ENCODE peak calls at places on chromosomes 6 and 20, in six cellular contexts. One of them, this sample, is unnamed.

GRCh38 chr6:149380523-149380922 is 19.5 kb upstream of the SUMO4 start:
- DNase-seq in endodermal cell: no peak
- DNase-seq in adrenal gland: no peak
- DNase-seq in cardiac muscle cell: no peak
- DNase-seq in psoas muscle: no peak
- DNase-seq in heart right ventricle: no peak
- DNase-seq in this sample: no peak

GRCh38 chr6:146857180-146857959 is 258.6 kb downstream of the ADGB start:
- DNase-seq in cardiac muscle cell: peak; percentile 83
- DNase-seq in heart right ventricle: peak; percentile 75
- DNase-seq in adrenal gland: peak; percentile 90
- DNase-seq in endodermal cell: peak; percentile 93
- DNase-seq in psoas muscle: peak; percentile 92
- DNase-seq in this sample: peak; percentile 71

GRCh38 chr6:145669627-145670034 is 65.7 kb downstream of the EPM2A start:
- DNase-seq in psoas muscle: no peak
- DNase-seq in adrenal gland: no peak
- DNase-seq in cardiac muscle cell: no peak
- DNase-seq in heart right ventricle: no peak
- DNase-seq in endodermal cell: no peak
- DNase-seq in this sample: no peak

GRCh38 chr20:59004763-59005522 is 2.1 kb downstream of the CTSZ start:
- DNase-seq in cardiac muscle cell: no peak
- DNase-seq in psoas muscle: peak; percentile 73
- DNase-seq in adrenal gland: peak; percentile 73
- DNase-seq in endodermal cell: peak; percentile 29
- DNase-seq in heart right ventricle: peak; percentile 58
- DNase-seq in this sample: no peak

GRCh38 chr6:131136021-131136847 is 967 bp downstream of the AKAP7 start:
- DNase-seq in adrenal gland: peak; percentile 45
- DNase-seq in psoas muscle: no peak
- DNase-seq in heart right ventricle: peak; percentile 26
- DNase-seq in cardiac muscle cell: no peak
- DNase-seq in endodermal cell: peak; percentile 45
- DNase-seq in this sample: no peak

GRCh38 chr6:36722879-36723278 is 25.3 kb downstream of the RAB44 start:
- DNase-seq in psoas muscle: peak; percentile 23
- DNase-seq in cardiac muscle cell: no peak
- DNase-seq in endodermal cell: no peak
- DNase-seq in heart right ventricle: no peak
- DNase-seq in adrenal gland: no peak
- DNase-seq in this sample: no peak

GRCh38 chr6:9405369-9405768 is 970.0 kb upstream of the SLC35B3 start:
- DNase-seq in heart right ventricle: no peak
- DNase-seq in adrenal gland: no peak
- DNase-seq in cardiac muscle cell: no peak
- DNase-seq in endodermal cell: no peak
- DNase-seq in psoas muscle: no peak
- DNase-seq in this sample: no peak

GRCh38 chr6:105804436-105804835 is 281.7 kb upstream of the PRDM1 start:
- DNase-seq in heart right ventricle: no peak
- DNase-seq in adrenal gland: no peak
- DNase-seq in psoas muscle: no peak
- DNase-seq in endodermal cell: no peak
- DNase-seq in cardiac muscle cell: no peak
- DNase-seq in this sample: no peak

GRCh38 chr6:151036869-151037680 is 171.6 kb downstream of the MTHFD1L start:
- DNase-seq in psoas muscle: no peak
- DNase-seq in endodermal cell: no peak
- DNase-seq in cardiac muscle cell: no peak
- DNase-seq in heart right ventricle: no peak
- DNase-seq in adrenal gland: no peak
- DNase-seq in this sample: no peak

GRCh38 chr20:58344741-58345140 is 35.2 kb downstream of the RAB22A start:
- DNase-seq in heart right ventricle: no peak
- DNase-seq in adrenal gland: no peak
- DNase-seq in cardiac muscle cell: no peak
- DNase-seq in endodermal cell: no peak
- DNase-seq in psoas muscle: no peak
- DNase-seq in this sample: no peak

GRCh38 chr6:6581014-6581413 is 7.5 kb upstream of the LY86 start:
- DNase-seq in adrenal gland: no peak
- DNase-seq in cardiac muscle cell: no peak
- DNase-seq in endodermal cell: no peak
- DNase-seq in heart right ventricle: no peak
- DNase-seq in psoas muscle: no peak
- DNase-seq in this sample: no peak

GRCh38 chr6:139433647-139434419 is 59.4 kb upstream of the CITED2 start:
- DNase-seq in psoas muscle: no peak
- DNase-seq in cardiac muscle cell: no peak
- DNase-seq in adrenal gland: no peak
- DNase-seq in heart right ventricle: no peak
- DNase-seq in endodermal cell: no peak
- DNase-seq in this sample: no peak

GRCh38 chr6:11161031-11161966 is 49.8 kb upstream of the ERVFRD-1 start:
- DNase-seq in adrenal gland: no peak
- DNase-seq in heart right ventricle: no peak
- DNase-seq in cardiac muscle cell: no peak
- DNase-seq in endodermal cell: no peak
- DNase-seq in psoas muscle: no peak
- DNase-seq in this sample: no peak

GRCh38 chr6:56716229-56716628 is 73.5 kb upstream of the DST start:
- DNase-seq in psoas muscle: no peak
- DNase-seq in adrenal gland: no peak
- DNase-seq in endodermal cell: no peak
- DNase-seq in cardiac muscle cell: no peak
- DNase-seq in heart right ventricle: no peak
- DNase-seq in this sample: no peak

GRCh38 chr6:84773431-84774173 is 9.2 kb upstream of the TBX18 start:
- DNase-seq in psoas muscle: peak; percentile 60
- DNase-seq in heart right ventricle: peak; percentile 13
- DNase-seq in cardiac muscle cell: peak; percentile 52
- DNase-seq in adrenal gland: no peak
- DNase-seq in endodermal cell: peak; percentile 83
- DNase-seq in this sample: no peak

GRCh38 chr6:122631571-122632249 is 21.5 kb downstream of the PKIB start:
- DNase-seq in psoas muscle: no peak
- DNase-seq in adrenal gland: no peak
- DNase-seq in heart right ventricle: no peak
- DNase-seq in endodermal cell: no peak
- DNase-seq in cardiac muscle cell: no peak
- DNase-seq in this sample: no peak

GRCh38 chr6:24140572-24140971 is 14.6 kb downstream of the NRSN1 start:
- DNase-seq in adrenal gland: no peak
- DNase-seq in cardiac muscle cell: no peak
- DNase-seq in endodermal cell: no peak
- DNase-seq in heart right ventricle: peak; percentile 41
- DNase-seq in psoas muscle: peak; percentile 83
- DNase-seq in this sample: no peak

GRCh38 chr6:160356074-160356754 is 8.0 kb downstream of the SLC22A3 start:
- DNase-seq in endodermal cell: no peak
- DNase-seq in heart right ventricle: no peak
- DNase-seq in cardiac muscle cell: no peak
- DNase-seq in adrenal gland: no peak
- DNase-seq in psoas muscle: no peak
- DNase-seq in this sample: no peak

GRCh38 chr6:14286144-14286543 is 168.6 kb downstream of the CD83 start:
- DNase-seq in endodermal cell: peak; percentile 57
- DNase-seq in heart right ventricle: peak; percentile 34
- DNase-seq in cardiac muscle cell: no peak
- DNase-seq in psoas muscle: no peak
- DNase-seq in adrenal gland: peak; percentile 53
- DNase-seq in this sample: no peak

GRCh38 chr20:41574802-41575389 is 43.3 kb downstream of the CHD6 start:
- DNase-seq in heart right ventricle: no peak
- DNase-seq in adrenal gland: no peak
- DNase-seq in psoas muscle: no peak
- DNase-seq in cardiac muscle cell: no peak
- DNase-seq in endodermal cell: no peak
- DNase-seq in this sample: no peak

GRCh38 chr6:7169296-7169721 is 61.5 kb downstream of the RREB1 start:
- DNase-seq in psoas muscle: peak; percentile 87
- DNase-seq in endodermal cell: no peak
- DNase-seq in heart right ventricle: peak; percentile 63
- DNase-seq in adrenal gland: peak; percentile 67
- DNase-seq in cardiac muscle cell: no peak
- DNase-seq in this sample: no peak

GRCh38 chr20:8190043-8190880 is 58.2 kb downstream of the PLCB1 start:
- DNase-seq in psoas muscle: no peak
- DNase-seq in endodermal cell: no peak
- DNase-seq in heart right ventricle: no peak
- DNase-seq in adrenal gland: peak; percentile 17
- DNase-seq in cardiac muscle cell: no peak
- DNase-seq in this sample: no peak

GRCh38 chr20:32589256-32589655 is 4.1 kb upstream of the NOL4L start:
- DNase-seq in cardiac muscle cell: no peak
- DNase-seq in heart right ventricle: no peak
- DNase-seq in psoas muscle: no peak
- DNase-seq in adrenal gland: no peak
- DNase-seq in endodermal cell: no peak
- DNase-seq in this sample: no peak

GRCh38 chr20:49976542-49976941 is 6.2 kb upstream of the SNAI1 start:
- DNase-seq in cardiac muscle cell: no peak
- DNase-seq in psoas muscle: no peak
- DNase-seq in heart right ventricle: no peak
- DNase-seq in adrenal gland: no peak
- DNase-seq in endodermal cell: no peak
- DNase-seq in this sample: no peak

DNA sequence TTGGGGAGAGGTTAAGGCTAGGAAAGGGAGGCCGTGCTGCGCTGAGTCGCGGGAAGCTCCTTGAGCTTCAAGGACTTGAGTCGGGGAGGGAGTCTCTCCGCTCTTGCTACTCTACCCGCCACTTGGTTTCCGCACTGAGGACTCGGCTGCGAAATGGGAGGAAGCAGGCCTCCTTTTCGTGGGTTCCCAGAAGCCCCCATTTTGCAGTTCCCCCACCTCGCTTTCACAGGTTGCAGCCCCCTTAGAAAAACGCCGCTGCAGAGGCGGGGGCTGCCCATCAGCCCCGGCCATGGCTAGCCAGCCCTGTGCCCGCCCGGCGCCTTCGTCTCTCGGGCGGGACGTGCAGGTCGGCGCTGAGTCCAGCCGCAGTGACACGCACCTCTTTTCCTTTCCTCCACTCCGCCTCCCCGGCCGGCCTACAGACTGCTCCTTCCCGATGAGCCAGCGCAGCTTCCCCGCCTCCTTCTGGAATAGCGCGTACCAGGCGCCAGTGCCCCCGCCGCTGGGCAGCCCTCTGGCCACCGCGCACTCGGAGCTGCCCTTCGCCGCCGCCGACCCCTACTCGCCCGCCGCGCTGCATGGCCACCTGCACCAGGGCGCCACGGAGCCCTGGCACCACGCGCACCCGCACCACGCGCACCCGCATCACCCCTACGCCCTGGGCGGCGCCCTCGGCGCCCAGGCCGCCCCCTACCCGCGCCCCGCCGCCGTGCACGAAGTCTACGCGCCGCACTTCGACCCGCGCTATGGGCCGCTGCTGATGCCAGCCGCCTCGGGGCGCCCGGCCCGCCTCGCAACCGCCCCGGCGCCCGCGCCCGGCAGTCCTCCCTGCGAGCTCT is 5.0 kb downstream of the VGLL2 start:
- DNase-seq in cardiac muscle cell: peak; percentile 58
- DNase-seq in psoas muscle: peak; percentile 74
- DNase-seq in endodermal cell: peak; percentile 83
- DNase-seq in heart right ventricle: no peak
- DNase-seq in adrenal gland: no peak
- DNase-seq in this sample: no peak
- H3K27me3 ChIP-seq in cardiac muscle cell: peaks cover 100% of the 10 kb centered on the region
- H3K27me3 ChIP-seq in psoas muscle: no peaks in the 10 kb centered on the region
- H3K27me3 ChIP-seq in endodermal cell: peaks cover 100% of the 10 kb centered on the region
- H3K27me3 ChIP-seq in heart right ventricle: peaks cover 100% of the 10 kb centered on the region
- H3K27me3 ChIP-seq in adrenal gland: peaks cover 73% of the 10 kb centered on the region
- H3K27me3 ChIP-seq in this sample: peaks cover 49% of the 10 kb centered on the region

DNA sequence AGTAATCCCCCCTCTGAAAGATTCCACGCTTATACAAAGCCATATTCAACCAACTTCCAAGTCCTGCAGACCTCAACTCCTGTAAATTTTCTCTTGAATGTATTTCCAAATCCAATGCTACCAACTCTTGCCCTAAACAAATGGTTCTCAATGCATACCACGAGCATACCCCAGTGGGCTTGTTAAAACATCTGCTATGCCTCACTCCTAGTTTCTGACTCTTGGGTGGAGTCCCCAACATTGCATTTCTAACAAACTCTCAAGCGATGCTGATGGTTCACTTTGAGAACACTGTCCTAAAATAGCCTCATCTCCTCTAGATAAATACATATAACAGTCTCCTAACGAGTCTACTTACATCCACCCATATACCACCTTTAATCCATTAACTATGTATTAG is 7.3 kb downstream of the HBS1L start:
- DNase-seq in psoas muscle: no peak
- DNase-seq in heart right ventricle: no peak
- DNase-seq in endodermal cell: no peak
- DNase-seq in cardiac muscle cell: no peak
- DNase-seq in adrenal gland: no peak
- DNase-seq in this sample: no peak
- H3K4me1 ChIP-seq in psoas muscle: peaks cover 13% of the 10 kb centered on the region
- H3K4me1 ChIP-seq in heart right ventricle: peaks cover 33% of the 10 kb centered on the region
- H3K4me1 ChIP-seq in endodermal cell: no peaks in the 10 kb centered on the region
- H3K4me1 ChIP-seq in cardiac muscle cell: no peaks in the 10 kb centered on the region
- H3K4me1 ChIP-seq in adrenal gland: peaks cover 7% of the 10 kb centered on the region
- H3K4me1 ChIP-seq in this sample: no peaks in the 10 kb centered on the region

DNA sequence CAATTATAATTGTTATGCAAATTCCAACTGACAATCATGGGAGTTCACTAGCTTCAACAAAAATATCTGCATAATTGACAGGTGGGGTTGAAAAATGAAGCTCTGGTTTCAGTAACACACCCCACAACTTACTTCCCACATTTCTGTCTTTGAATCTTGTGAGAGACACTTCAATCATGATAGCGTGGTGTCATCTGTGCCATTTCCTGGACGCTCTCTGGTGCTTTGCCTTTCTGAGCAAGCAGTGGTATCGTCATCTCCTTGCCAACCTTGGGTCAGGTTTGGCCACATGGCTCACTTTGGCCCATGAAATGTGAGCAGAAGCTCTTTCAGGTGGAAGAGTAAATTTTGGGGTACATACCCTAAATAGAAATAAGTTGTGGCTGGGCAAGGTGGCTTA is 10.2 kb downstream of the BMP7 start:
- DNase-seq in endodermal cell: no peak
- DNase-seq in adrenal gland: no peak
- DNase-seq in cardiac muscle cell: no peak
- DNase-seq in heart right ventricle: no peak
- DNase-seq in psoas muscle: no peak
- DNase-seq in this sample: no peak
- H3K27me3 ChIP-seq in endodermal cell: peaks cover 13% of the 10 kb centered on the region
- H3K27me3 ChIP-seq in adrenal gland: peaks cover 22% of the 10 kb centered on the region
- H3K27me3 ChIP-seq in cardiac muscle cell: peaks cover 3% of the 10 kb centered on the region
- H3K27me3 ChIP-seq in heart right ventricle: peaks cover 73% of the 10 kb centered on the region
- H3K27me3 ChIP-seq in psoas muscle: peaks cover 6% of the 10 kb centered on the region
- H3K27me3 ChIP-seq in this sample: no peaks in the 10 kb centered on the region

DNA sequence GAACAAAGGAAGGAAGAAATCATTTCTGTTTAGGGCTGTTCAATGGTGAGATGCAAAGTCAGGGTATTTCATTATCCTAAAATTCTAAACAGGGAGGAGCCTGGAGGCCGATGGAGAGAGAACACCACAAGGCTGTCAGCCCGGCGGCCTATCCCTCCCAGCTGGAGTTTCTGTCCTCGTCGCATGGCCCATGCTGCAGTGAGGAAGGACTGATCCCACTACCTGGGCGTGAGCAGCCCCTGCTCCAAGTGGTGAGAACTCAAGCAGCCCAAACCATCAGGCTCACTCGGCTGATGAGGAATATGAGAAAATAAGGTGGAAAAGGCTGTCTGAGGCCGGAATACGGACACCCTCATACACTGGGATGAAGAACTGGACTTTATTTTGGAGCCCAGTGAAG is 30.8 kb downstream of the DIDO1 start:
- DNase-seq in adrenal gland: no peak
- DNase-seq in cardiac muscle cell: no peak
- DNase-seq in psoas muscle: no peak
- DNase-seq in endodermal cell: no peak
- DNase-seq in heart right ventricle: no peak
- DNase-seq in this sample: no peak
- H3K4me1 ChIP-seq in adrenal gland: peaks cover 14% of the 10 kb centered on the region
- H3K4me1 ChIP-seq in cardiac muscle cell: no peaks in the 10 kb centered on the region
- H3K4me1 ChIP-seq in psoas muscle: peaks cover 6% of the 10 kb centered on the region
- H3K4me1 ChIP-seq in endodermal cell: peaks cover 19% of the 10 kb centered on the region
- H3K4me1 ChIP-seq in heart right ventricle: peaks cover 18% of the 10 kb centered on the region
- H3K4me1 ChIP-seq in this sample: peaks cover 9% of the 10 kb centered on the region

This sample was measured in prostate gland.